ENCODE peak calls at places on chromosomes 16 and 17, in seven cellular contexts. X is endodermal cell; T is amniotic stem cell; S is stimulated activated CD4-positive, alpha-beta T cell treated with anti-CD3 and anti-CD28 coated beads, TNF-alpha, amount 100 ng/mL, for 24 hours; B is Calu3; F is T-cell; D is AG10803. H is an unnamed sample.

GRCh38 chr17:42629420-42630009 is 20.0 kb downstream of the TUBG1 start:
- DNase-seq in F (no peak), D (no peak), B (no peak), T (no peak), X (no peak), S (no peak), H (no peak)

GRCh38 chr17:4635823-4636375 is 5.6 kb downstream of the ALOX15 start:
- DNase-seq in F (no peak), S (no peak), D (no peak), B (no peak), X (peak), T (no peak), H (peak)

GRCh38 chr16:81521141-81521626 is 76.6 kb downstream of the CMIP start:
- DNase-seq in D (no peak), X (no peak), T (no peak), S (peak), B (no peak), F (peak), H (no peak)

GRCh38 chr17:77210331-77210730 is 69.6 kb downstream of the SEC14L1 start:
- DNase-seq in S (no peak), D (no peak), B (no peak), T (no peak), X (no peak), F (no peak), H (no peak)

GRCh38 chr17:42571435-42572225 is 4.7 kb downstream of the MLX start:
- DNase-seq in F (no peak), D (peak), X (no peak), T (no peak), B (no peak), S (no peak), H (no peak)

GRCh38 chr16:76035689-76036088 is 241.5 kb upstream of the CNTNAP4 start:
- DNase-seq in T (no peak), S (no peak), B (no peak), D (no peak), X (no peak), F (no peak), H (no peak)

GRCh38 chr17:38449364-38449763 is 21.1 kb downstream of the ARHGAP23 start:
- DNase-seq in X (peak), D (no peak), T (no peak), B (peak), F (no peak), S (no peak), H (peak)

GRCh38 chr17:7084058-7084457 is 4.0 kb upstream of the CLEC10A start:
- DNase-seq in S (no peak), F (no peak), B (no peak), X (no peak), D (no peak), T (no peak), H (no peak)

GRCh38 chr16:9557266-9557665 is 465.8 kb downstream of the HAPSTR1 start:
- DNase-seq in X (no peak), F (no peak), S (no peak), T (no peak), B (no peak), D (no peak), H (no peak)

GRCh38 chr16:88596477-88596876 is 26.3 kb downstream of the ZC3H18 start:
- DNase-seq in X (no peak), S (no peak), B (no peak), D (peak), F (no peak), T (no peak), H (no peak)

GRCh38 chr16:63652091-63652490 is 1469.8 kb downstream of the CDH11 start:
- DNase-seq in T (no peak), F (no peak), S (no peak), D (no peak), B (no peak), X (no peak), H (no peak)

GRCh38 chr17:28969706-28970393 is 18.5 kb upstream of the PHF12 start:
- DNase-seq in B (no peak), S (no peak), T (no peak), X (no peak), D (no peak), F (no peak), H (no peak)

GRCh38 chr16:87541882-87542234 is 49.0 kb upstream of the ZCCHC14 start:
- DNase-seq in B (no peak), T (no peak), D (no peak), X (no peak), F (no peak), S (no peak), H (no peak)

GRCh38 chr17:49242813-49243212 is 12.2 kb upstream of the PHOSPHO1 start:
- DNase-seq in X (no peak), D (no peak), F (no peak), B (no peak), T (no peak), S (no peak), H (no peak)

GRCh38 chr17:76687278-76688164 is 23.2 kb downstream of the MXRA7 start:
- DNase-seq in F (no peak), S (no peak), X (no peak), T (no peak), B (no peak), D (peak), H (no peak)

GRCh38 chr17:28550858-28551257 is 1.6 kb downstream of the UNC119 start:
- DNase-seq in B (no peak), X (no peak), T (no peak), S (no peak), D (no peak), F (no peak), H (no peak)

GRCh38 chr16:65782537-65783290 is 583.8 kb upstream of the CDH5 start:
- DNase-seq in T (peak), F (no peak), X (no peak), S (no peak), B (no peak), D (peak), H (no peak)

GRCh38 chr17:49191407-49191916 is 18.9 kb downstream of the GNGT2 start:
- DNase-seq in D (no peak), T (no peak), F (no peak), B (no peak), X (no peak), S (no peak), H (no peak)

GRCh38 chr16:76816475-76816874 is 374.5 kb upstream of the MON1B start:
- DNase-seq in X (no peak), B (no peak), S (no peak), T (no peak), D (no peak), F (no peak), H (no peak)

GRCh38 chr17:32927724-32928526 is at the start of gene TMEM98:
- DNase-seq in B (peak), S (no peak), X (peak), F (no peak), D (peak), T (no peak), H (peak)

GRCh38 chr16:11159189-11159588 is 96.8 kb downstream of the SOCS1 start:
- DNase-seq in F (no peak), T (no peak), S (no peak), B (no peak), D (no peak), X (no peak), H (no peak)

GRCh38 chr17:46053911-46054534 is 55.0 kb downstream of the STH start:
- DNase-seq in F (no peak), S (no peak), X (no peak), B (no peak), T (no peak), D (peak), H (no peak)

GRCh38 chr16:83143788-83144187 is 517.0 kb downstream of the CDH13 start:
- DNase-seq in F (no peak), T (no peak), D (no peak), B (no peak), S (no peak), X (peak), H (no peak)

GRCh38 chr17:29574732-29575510 is 6.4 kb downstream of the TP53I13 start:
- DNase-seq in F (no peak), X (no peak), B (no peak), D (no peak), T (no peak), S (no peak), H (peak)

GRCh38 chr16:57265850-57266530 is 18.5 kb downstream of the PLLP start:
- DNase-seq in D (peak), T (no peak), S (no peak), X (no peak), F (no peak), B (peak), H (no peak)

GRCh38 chr17:52681486-52681885 is 523.0 kb upstream of the CA10 start:
- DNase-seq in X (no peak), D (no peak), S (no peak), B (no peak), T (no peak), F (no peak), H (no peak)

GRCh38 chr16:84478172-84478948 is 26.1 kb downstream of the MEAK7 start:
- DNase-seq in F (no peak), D (peak), S (no peak), T (peak), X (no peak), B (no peak), H (no peak)

GRCh38 chr16:31088459-31089183 is at the start of gene PRSS53:
- DNase-seq in X (peak), F (no peak), B (no peak), S (no peak), T (no peak), D (no peak), H (no peak)

GRCh38 chr17:74037320-74037719 is 166.2 kb upstream of the RPL38 start:
- DNase-seq in T (no peak), F (no peak), X (peak), D (peak), S (no peak), B (no peak), H (no peak)